ENCODE peak calls at places on chromosomes 2 and 18, in nine cellular contexts. S, B, C, M, T, W, N, E and O are unnamed samples.

GRCh38 chr18:22045221-22045918 is 124.0 kb upstream of the GATA6 start:
- DNase-seq in S (no peak), B (no peak), C (no peak), M (no peak), T (no peak), W (no peak), N (no peak), E (no peak), O (no peak)

GRCh38 chr2:216694201-216694825 is 1.0 kb downstream of the IGFBP5 start:
- DNase-seq in S (no peak), B (peak), C (no peak), M (peak), T (peak), W (no peak), N (peak), E (no peak), O (peak)

GRCh38 chr2:28543316-28544068 is 47.6 kb downstream of the PLB1 start:
- DNase-seq in S (no peak), B (no peak), C (no peak), M (no peak), T (no peak), W (no peak), N (peak), E (no peak), O (peak)

GRCh38 chr2:160052524-160052923 is 9.9 kb downstream of the PLA2R1 start:
- DNase-seq in S (no peak), B (no peak), C (no peak), M (no peak), T (no peak), W (no peak), N (peak), E (no peak), O (no peak)

GRCh38 chr2:23629417-23630110 is 244.6 kb downstream of the KLHL29 start:
- DNase-seq in S (no peak), B (no peak), C (no peak), M (no peak), T (no peak), W (no peak), N (no peak), E (no peak), O (no peak)

GRCh38 chr18:58058720-58059119 is 14.7 kb downstream of the NEDD4L start:
- DNase-seq in S (no peak), B (no peak), C (no peak), M (no peak), T (peak), W (peak), N (no peak), E (no peak), O (no peak)

GRCh38 chr2:86368181-86368824 is 30.9 kb upstream of the REEP1 start:
- DNase-seq in S (peak), B (no peak), C (peak), M (peak), T (peak), W (peak), N (peak), E (no peak), O (peak)

GRCh38 chr2:73776381-73776780 is 3.5 kb downstream of the DUSP11 start:
- DNase-seq in S (no peak), B (no peak), C (no peak), M (no peak), T (no peak), W (no peak), N (no peak), E (no peak), O (no peak)

GRCh38 chr2:46381263-46381849 is 84.1 kb downstream of the EPAS1 start:
- DNase-seq in S (no peak), B (no peak), C (no peak), M (no peak), T (peak), W (no peak), N (no peak), E (no peak), O (no peak)

GRCh38 chr18:57898506-57899124 is 95.5 kb upstream of the ATP8B1 start:
- DNase-seq in S (no peak), B (no peak), C (no peak), M (no peak), T (peak), W (peak), N (peak), E (no peak), O (no peak)

GRCh38 chr2:239644016-239644415 is 243.2 kb upstream of the HDAC4 start:
- DNase-seq in S (no peak), B (peak), C (no peak), M (no peak), T (peak), W (no peak), N (peak), E (no peak), O (peak)

GRCh38 chr2:57207191-57207590 is 839.4 kb upstream of the VRK2 start:
- DNase-seq in S (no peak), B (no peak), C (no peak), M (no peak), T (no peak), W (no peak), N (no peak), E (no peak), O (no peak)

GRCh38 chr18:45920367-45920766 is 46.8 kb downstream of the EPG5 start:
- DNase-seq in S (peak), B (no peak), C (no peak), M (peak), T (peak), W (peak), N (peak), E (peak), O (no peak)

GRCh38 chr18:75521808-75522207 is 94.3 kb upstream of the SMIM21 start:
- DNase-seq in S (no peak), B (no peak), C (no peak), M (no peak), T (no peak), W (no peak), N (no peak), E (no peak), O (no peak)

GRCh38 chr2:237806334-237806733 is 7.8 kb downstream of the RBM44 start:
- DNase-seq in S (no peak), B (no peak), C (no peak), M (peak), T (no peak), W (no peak), N (peak), E (no peak), O (no peak)